ENCODE peak calls at places on chromosomes 13 and 19, in five cellular contexts. P, M, Z, Q and J are unnamed samples.

GRCh38 chr13:95106562-95106961 is 194.7 kb downstream of the ABCC4 start:
- DNase-seq in P (no peak), M (no peak), Z (no peak), Q (no peak), J (no peak)

GRCh38 chr13:113176292-113176691 is 17.8 kb downstream of the PROZ start:
- DNase-seq in P (no peak), M (no peak), Z (no peak), Q (peak; percentile 74), J (no peak)

GRCh38 chr13:43200307-43200706 is 176.9 kb downstream of the DNAJC15 start:
- DNase-seq in P (no peak), M (no peak), Z (no peak), Q (no peak), J (no peak)

GRCh38 chr19:22327321-22327720 is 41.1 kb downstream of the ZNF729 start:
- DNase-seq in P (no peak), M (no peak), Z (no peak), Q (no peak), J (no peak)

GRCh38 chr19:11420894-11421606 is 1.9 kb upstream of the RGL3 start:
- DNase-seq in P (peak; percentile 70), M (no peak), Z (no peak), Q (no peak), J (peak; percentile 61)

GRCh38 chr19:47274071-47274890 is at the start of gene INAFM1:
- DNase-seq in P (peak; percentile 98), M (peak; percentile 99), Z (peak; percentile 86), Q (peak; percentile 99), J (peak; percentile 97)

GRCh38 chr13:110529522-110530311 is 31.8 kb downstream of the RAB20 start:
- DNase-seq in P (no peak), M (no peak), Z (no peak), Q (peak; percentile 29), J (no peak)

GRCh38 chr19:28737021-28737525 is 475.9 kb downstream of the UQCRFS1 start:
- DNase-seq in P (no peak), M (no peak), Z (peak; percentile 44), Q (no peak), J (no peak)

GRCh38 chr19:54653181-54653809 is 9.5 kb upstream of the LILRB4 start:
- DNase-seq in P (no peak), M (no peak), Z (peak; percentile 7), Q (no peak), J (no peak)

GRCh38 chr13:21670006-21670882 is 629 bp upstream of the FGF9 start:
- DNase-seq in P (peak; percentile 66), M (peak; percentile 48), Z (peak; percentile 48), Q (peak; percentile 68), J (peak; percentile 53)

GRCh38 chr13:96925869-96926628 is 68.2 kb downstream of the OXGR1 start:
- DNase-seq in P (no peak), M (no peak), Z (no peak), Q (no peak), J (no peak)

GRCh38 chr13:36421447-36421846 is 10.8 kb upstream of the CCNA1 start:
- DNase-seq in P (no peak), M (no peak), Z (no peak), Q (no peak), J (no peak)

GRCh38 chr13:106690779-106691178 is 122.8 kb upstream of the ARGLU1 start:
- DNase-seq in P (no peak), M (no peak), Z (no peak), Q (no peak), J (no peak)

GRCh38 chr19:48757741-48758144 is 2.4 kb downstream of the FGF21 start:
- DNase-seq in P (no peak), M (no peak), Z (no peak), Q (no peak), J (no peak)

GRCh38 chr13:109654341-109655205 is 131.8 kb downstream of the IRS2 start:
- DNase-seq in P (peak; percentile 59), M (no peak), Z (no peak), Q (no peak), J (no peak)

GRCh38 chr19:52464798-52465470 is 11.6 kb downstream of the ZNF578 start:
- DNase-seq in P (no peak), M (no peak), Z (no peak), Q (no peak), J (no peak)

GRCh38 chr19:53907193-53907581 is 1.9 kb upstream of the CACNG7 start:
- DNase-seq in P (peak; percentile 43), M (no peak), Z (no peak), Q (no peak), J (no peak)

GRCh38 chr13:75566658-75567057 is 17.1 kb downstream of the UCHL3 start:
- DNase-seq in P (no peak), M (no peak), Z (peak; percentile 71), Q (no peak), J (no peak)

GRCh38 chr13:51785592-51786424 is 18.2 kb downstream of the DHRS12 start:
- DNase-seq in P (peak; percentile 72), M (peak; percentile 51), Z (peak; percentile 44), Q (no peak), J (peak; percentile 76)

GRCh38 chr19:39160523-39160861 is 34.9 kb downstream of the PAK4 start:
- DNase-seq in P (no peak), M (peak; percentile 69), Z (peak; percentile 72), Q (no peak), J (peak; percentile 39)

DNA sequence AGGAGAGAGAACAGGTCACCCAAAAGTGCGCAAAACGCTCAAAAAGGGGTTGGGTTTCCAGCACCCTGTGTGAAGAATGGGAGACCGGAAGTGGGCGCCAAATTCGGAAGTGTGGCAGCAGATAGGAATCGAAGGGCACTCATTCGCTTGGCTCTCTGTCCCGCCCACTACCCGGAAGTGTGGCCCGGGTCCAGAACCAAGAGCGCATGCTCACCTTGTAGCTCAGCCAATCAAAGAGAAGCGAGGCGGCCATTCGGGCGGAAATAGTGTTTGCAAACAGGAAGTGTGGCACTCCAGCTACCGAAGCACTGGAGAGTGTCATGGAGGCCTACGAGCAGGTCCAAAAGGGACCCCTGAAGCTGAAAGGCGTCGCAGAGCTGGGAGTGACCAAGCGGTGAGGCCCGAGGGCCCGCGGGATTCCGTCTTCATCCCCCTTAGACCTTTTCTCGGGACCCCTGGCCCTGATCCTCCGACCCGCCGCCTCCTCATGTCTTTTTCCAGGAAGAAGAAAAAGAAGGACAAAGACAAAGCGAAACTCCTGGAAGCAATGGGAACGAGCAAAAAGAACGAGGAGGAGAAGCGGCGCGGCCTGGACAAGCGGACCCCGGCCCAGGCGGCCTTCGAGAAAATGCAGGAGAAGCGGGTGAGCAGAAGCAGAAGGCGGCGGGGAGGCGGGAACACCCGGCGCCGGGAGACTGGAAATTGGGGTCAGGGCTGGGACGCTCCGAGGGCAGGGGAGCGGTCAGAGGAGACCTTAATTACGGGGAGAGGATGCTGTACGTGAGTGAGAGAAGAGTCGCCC is at the start of gene FAM32A:
- DNase-seq in P (peak; percentile 99), M (peak; percentile 100), Z (peak; percentile 99), Q (peak; percentile 98), J (peak; percentile 99)
- TF ChIP-seq CTCF in P (peak; percentile 35), M (no peak), Z (peak; percentile 22), Q (no peak), J (peak; percentile 53)

GRCh38 chr13:60467098-60467497 is 70.1 kb downstream of the TDRD3 start:
- DNase-seq in P (no peak), M (no peak), Z (no peak), Q (no peak), J (no peak)
- H3K4me3 ChIP-seq in P (no peak overlapping the region), M (no peak overlapping the region), Z (no peak overlapping the region), Q (no peak overlapping the region), J (no peak overlapping the region)

GRCh38 chr19:14102102-14102696 is 11.6 kb upstream of the SAMD1 start:
- DNase-seq in P (no peak), M (no peak), Z (no peak), Q (no peak), J (no peak)
- H3K27ac ChIP-seq in P (peak overlapping the region; percentile 27), M (no peak overlapping the region), Z (no peak overlapping the region), Q (no peak overlapping the region), J (peak overlapping the region; percentile 60)

GRCh38 chr13:37602743-37603381 is 4.3 kb upstream of the POSTN start:
- DNase-seq in P (no peak), M (no peak), Z (peak; percentile 47), Q (no peak), J (no peak)
- TF ChIP-seq CTCF in P (peak; percentile 45), M (no peak), Z (peak; percentile 73), Q (peak; percentile 53), J (peak; percentile 75)

GRCh38 chr19:18790566-18791314 is at the start of gene COMP:
- DNase-seq in P (no peak), M (no peak), Z (no peak), Q (no peak), J (no peak)
- H3K4me3 ChIP-seq in P (peak within 1 kb of the TSS; percentile 49), M (peak within 1 kb of the TSS; percentile 33), Z (peak within 1 kb of the TSS; percentile 19), Q (peak within 1 kb of the TSS; percentile 13), J (peak within 1 kb of the TSS; percentile 56)

GRCh38 chr13:73416093-73416492 is 357.3 kb downstream of the KLF5 start:
- DNase-seq in P (no peak), M (no peak), Z (no peak), Q (no peak), J (no peak)

GRCh38 chr13:73422973-73423372 is 364.2 kb downstream of the KLF5 start:
- DNase-seq in P (no peak), M (no peak), Z (no peak), Q (no peak), J (no peak)

GRCh38 chr13:73417012-73417615 is 358.3 kb downstream of the KLF5 start:
- DNase-seq in P (no peak), M (no peak), Z (no peak), Q (no peak), J (no peak)

DNA sequence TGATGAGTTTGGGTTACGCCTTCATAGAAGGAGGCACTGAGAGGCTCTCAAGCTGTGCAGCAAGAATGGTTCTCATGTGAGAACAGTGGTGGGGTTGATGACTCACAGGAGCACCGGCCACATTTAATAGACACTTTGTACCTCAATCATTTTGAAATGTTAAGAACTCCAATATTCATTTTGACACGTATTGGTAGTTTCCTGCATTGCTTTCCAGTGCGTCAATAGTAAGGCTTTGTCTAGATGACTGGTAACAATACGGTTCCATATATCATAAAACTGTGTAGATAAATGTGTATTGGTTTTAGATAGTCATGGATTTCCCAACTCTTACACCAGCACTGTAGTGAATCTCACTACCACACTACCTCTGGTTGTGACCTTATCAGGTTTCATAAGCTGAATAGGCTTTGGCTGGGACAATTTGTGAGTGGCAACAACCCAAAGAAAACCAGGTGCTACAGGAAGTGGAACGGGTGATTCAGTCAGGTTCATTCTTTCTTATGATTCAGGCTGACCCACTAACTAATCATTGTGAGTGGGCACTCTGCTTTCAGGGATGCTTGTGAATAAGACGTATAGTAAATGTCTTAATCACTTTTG is 362.6 kb downstream of the KLF5 start:
- DNase-seq in P (no peak), M (peak; percentile 88), Z (peak; percentile 68), Q (no peak), J (no peak)
- H3K27ac ChIP-seq in P (no peak overlapping the region), M (peak overlapping the region; percentile 90), Z (no peak overlapping the region), Q (no peak overlapping the region), J (no peak overlapping the region)

DNA sequence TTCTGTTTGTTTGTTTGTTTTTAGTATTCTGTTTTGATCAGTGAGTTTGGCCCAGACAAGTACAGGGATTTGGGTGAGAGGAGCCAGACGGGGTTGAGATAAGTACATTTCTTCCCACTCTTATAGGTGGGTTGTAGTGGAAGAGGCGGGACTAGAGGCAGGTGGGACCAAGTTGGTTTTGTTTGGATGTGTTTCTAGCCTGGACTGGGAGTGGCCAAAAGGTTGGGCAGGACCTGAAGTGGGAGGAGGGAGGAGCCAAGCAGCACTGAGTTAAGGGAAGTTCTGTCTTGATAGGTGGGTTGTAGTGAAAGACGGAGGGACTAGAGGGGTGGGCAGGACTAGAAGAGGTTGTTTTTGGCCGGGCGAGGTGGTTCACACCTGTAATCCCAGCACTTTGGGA is 9.0 kb downstream of the DNASE2 start:
- DNase-seq in P (no peak), M (no peak), Z (no peak), Q (no peak), J (no peak)
- TF ChIP-seq CTCF in P (no peak), M (no peak), Z (no peak), Q (no peak), J (no peak)